ENCODE peak calls at places on chromosome 22, in six cellular contexts. H is tibial nerve, C is right lobe of liver, U is HL-60, J is prostate gland, V is IMR-90. Y is an unnamed sample.

GRCh38 chr22:49549256-49549655 is 278.4 kb downstream of the BRD1 start:
- DNase-seq in H (no peak), C (no peak), U (no peak), J (no peak), V (no peak), Y (no peak)

GRCh38 chr22:33819743-33820142 is 100.5 kb downstream of the LARGE1 start:
- DNase-seq in H (no peak), C (no peak), U (no peak), J (no peak), V (no peak), Y (no peak)

GRCh38 chr22:21807545-21807944 is 59.9 kb downstream of the MAPK1 start:
- DNase-seq in H (no peak), C (no peak), U (no peak), J (no peak), V (peak), Y (no peak)

GRCh38 chr22:39306456-39307361 is 12.7 kb downstream of the RPL3 start:
- DNase-seq in H (no peak), C (peak), U (peak), J (no peak), V (no peak), Y (no peak)

GRCh38 chr22:29184886-29185575 is 20.7 kb upstream of the EMID1 start:
- DNase-seq in H (no peak), C (no peak), U (no peak), J (no peak), V (no peak), Y (no peak)

GRCh38 chr22:44665115-44665514 is 36.9 kb upstream of the PRR5 start:
- DNase-seq in H (no peak), C (no peak), U (peak), J (no peak), V (no peak), Y (no peak)

GRCh38 chr22:50009251-50009650 is 3.3 kb downstream of the IL17REL start:
- DNase-seq in H (no peak), C (no peak), U (no peak), J (no peak), V (no peak), Y (no peak)

GRCh38 chr22:50625568-50626313 is 2.2 kb downstream of the ARSA start:
- DNase-seq in H (peak), C (no peak), U (no peak), J (no peak), V (no peak), Y (no peak)

GRCh38 chr22:40679964-40680818 is 907 bp downstream of the MCHR1 start:
- DNase-seq in H (no peak), C (no peak), U (no peak), J (no peak), V (peak), Y (no peak)
- TF ChIP-seq CTCF in H (no peak), C (no peak), U (no peak), J (no peak), V (no peak), Y (no peak)

GRCh38 chr22:26801449-26801848 is 144.1 kb downstream of the MIAT start:
- DNase-seq in H (no peak), C (no peak), U (no peak), J (no peak), V (no peak), Y (no peak)
- H3K27ac ChIP-seq in H (no peak), C (no peak), U (no peak), J (no peak), V (no peak), Y (no peak)

DNA sequence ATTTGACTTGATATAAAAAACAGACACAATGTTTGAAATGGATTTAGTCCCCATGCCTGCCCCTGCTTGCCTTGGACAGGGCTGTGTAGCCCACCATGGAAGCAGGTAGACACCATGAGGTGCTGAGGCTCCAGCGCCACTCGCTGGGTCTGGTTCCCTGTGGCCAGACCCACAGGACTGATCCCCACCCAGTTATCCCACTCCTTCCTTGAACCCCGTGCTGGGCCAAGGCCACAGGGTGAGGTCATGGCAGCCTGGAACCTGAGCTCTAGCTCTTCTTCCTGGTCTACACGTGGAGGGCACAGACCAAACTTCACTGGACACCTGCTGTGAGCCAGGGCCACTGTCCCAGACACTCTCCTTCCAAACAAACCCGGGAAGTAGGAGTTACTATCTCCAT is 42.5 kb downstream of the GAB4 start:
- DNase-seq in H (no peak), C (no peak), U (no peak), J (no peak), V (no peak), Y (no peak)
- TF ChIP-seq CTCF in H (no peak), C (no peak), U (no peak), J (no peak), V (no peak), Y (no peak)

GRCh38 chr22:37918149-37918548 is 12.1 kb downstream of the MICALL1 start:
- DNase-seq in H (no peak), C (no peak), U (peak), J (no peak), V (no peak), Y (no peak)

GRCh38 chr22:37920131-37920530 is 14.0 kb downstream of the MICALL1 start:
- DNase-seq in H (no peak), C (no peak), U (peak), J (no peak), V (no peak), Y (no peak)

GRCh38 chr22:37922177-37922576 is 16.1 kb downstream of the MICALL1 start:
- DNase-seq in H (no peak), C (no peak), U (no peak), J (no peak), V (no peak), Y (no peak)

GRCh38 chr22:37923927-37924326 is 17.8 kb downstream of the MICALL1 start:
- DNase-seq in H (no peak), C (no peak), U (no peak), J (no peak), V (no peak), Y (no peak)

GRCh38 chr22:37918580-37919274 is 12.6 kb downstream of the MICALL1 start:
- DNase-seq in H (no peak), C (no peak), U (no peak), J (no peak), V (no peak), Y (no peak)
- H3K27ac ChIP-seq in H (no peak), C (no peak), U (no peak), J (no peak), V (no peak), Y (no peak)

DNA sequence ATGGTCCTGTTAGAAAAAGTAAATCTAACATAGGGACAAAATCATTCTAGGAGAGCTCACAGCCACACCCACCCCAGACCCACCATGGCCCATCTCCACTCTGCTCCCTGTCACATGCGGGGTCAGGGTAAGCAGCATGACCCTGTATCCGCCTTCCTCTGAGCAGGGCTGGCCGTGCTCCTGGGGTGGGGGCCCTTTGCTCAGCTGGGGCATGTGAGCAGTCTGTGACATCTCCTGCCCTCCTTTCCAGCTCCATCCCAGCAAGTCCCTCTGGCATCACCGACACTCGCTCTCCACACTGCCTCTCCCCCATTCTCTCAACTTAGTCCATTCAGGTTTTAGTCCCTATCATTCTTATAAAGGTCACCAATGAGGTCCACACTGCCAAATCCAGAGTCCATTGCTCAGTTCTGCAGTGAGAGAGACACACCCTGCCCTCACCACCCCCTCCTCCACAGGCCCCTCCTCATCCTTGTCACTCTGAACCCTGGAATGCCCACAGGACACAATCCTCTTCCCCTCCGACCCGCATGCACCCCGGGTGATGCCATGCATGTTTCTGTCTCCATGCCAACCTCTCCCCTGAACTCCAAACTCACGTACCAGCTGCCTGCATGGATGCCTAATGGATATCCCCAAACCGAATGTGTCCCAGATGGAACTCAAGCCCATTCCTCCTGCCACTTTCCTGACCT is 65.1 kb upstream of the PITPNB start:
- DNase-seq in H (no peak), C (no peak), U (no peak), J (no peak), V (no peak), Y (no peak)
- TF ChIP-seq CTCF in H (no peak), C (no peak), U (no peak), J (no peak), V (no peak), Y (no peak)

GRCh38 chr22:46748206-46748947 is 10.3 kb upstream of the CERK start:
- DNase-seq in H (no peak), C (peak), U (no peak), J (no peak), V (no peak), Y (no peak)

GRCh38 chr22:46750861-46751260 is 11.6 kb upstream of the TBC1D22A start:
- DNase-seq in H (no peak), C (peak), U (no peak), J (no peak), V (no peak), Y (peak)

GRCh38 chr22:46748948-46749681 is 11.1 kb upstream of the CERK start:
- DNase-seq in H (no peak), C (peak), U (peak), J (no peak), V (peak), Y (no peak)

GRCh38 chr22:46750530-46750800 is 12.0 kb upstream of the TBC1D22A start:
- DNase-seq in H (no peak), C (no peak), U (no peak), J (no peak), V (no peak), Y (no peak)

GRCh38 chr22:46749682-46750529 is 11.9 kb upstream of the CERK start:
- DNase-seq in H (no peak), C (peak), U (no peak), J (no peak), V (no peak), Y (no peak)
- H3K27ac ChIP-seq in H (peak), C (no peak), U (peak), J (no peak), V (peak), Y (peak)

DNA sequence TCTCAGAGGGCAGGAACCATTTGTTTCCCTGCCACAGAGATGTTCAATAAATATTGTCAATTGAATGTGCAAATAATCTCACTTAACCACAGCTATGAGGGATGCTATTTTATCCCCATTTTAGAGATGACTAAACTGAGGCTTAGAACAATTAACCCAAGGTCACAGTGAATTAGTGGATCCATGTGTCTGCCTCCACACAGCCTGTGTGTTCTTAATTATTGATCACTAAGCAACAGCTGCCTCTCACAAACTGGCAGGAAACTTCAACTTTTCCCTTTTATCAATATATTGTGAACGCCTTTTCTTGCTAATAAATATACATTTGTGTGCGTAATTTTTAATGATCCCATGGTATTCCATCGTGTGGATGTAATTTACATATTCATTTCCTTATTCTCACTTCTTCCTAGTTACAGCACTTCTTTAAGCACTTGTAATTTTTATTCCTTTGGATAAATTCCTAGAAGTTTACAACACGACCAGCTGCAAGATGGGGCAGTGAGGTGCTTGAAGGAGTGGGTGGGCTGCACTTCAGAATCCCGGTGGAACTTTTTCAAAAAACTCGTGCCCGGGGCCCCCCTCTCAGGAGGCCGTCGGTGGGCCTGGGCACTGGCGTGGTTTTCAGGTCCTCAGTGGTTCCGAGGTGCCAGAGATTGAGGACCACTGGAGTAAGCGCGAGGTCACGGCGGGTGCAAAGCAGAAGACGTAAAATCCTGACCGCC is 915 bp upstream of the SREBF2 start:
- DNase-seq in H (no peak), C (peak), U (no peak), J (no peak), V (peak), Y (no peak)
- TF ChIP-seq CTCF in H (no peak), C (no peak), U (no peak), J (no peak), V (no peak), Y (no peak)

GRCh38 chr22:22912135-22912408 is 24.5 kb downstream of the IGLL5 start:
- DNase-seq in H (no peak), C (no peak), U (no peak), J (no peak), V (no peak), Y (no peak)

GRCh38 chr22:22908941-22909604 is 21.5 kb downstream of the IGLL5 start:
- DNase-seq in H (no peak), C (no peak), U (no peak), J (no peak), V (no peak), Y (no peak)

GRCh38 chr22:22911327-22912134 is 23.9 kb downstream of the IGLL5 start:
- DNase-seq in H (no peak), C (no peak), U (no peak), J (no peak), V (no peak), Y (no peak)

GRCh38 chr22:22909605-22910271 is 22.1 kb downstream of the IGLL5 start:
- DNase-seq in H (no peak), C (no peak), U (no peak), J (no peak), V (no peak), Y (no peak)

GRCh38 chr22:22910272-22911240 is 22.9 kb downstream of the IGLL5 start:
- DNase-seq in H (no peak), C (no peak), U (no peak), J (no peak), V (no peak), Y (no peak)
- H3K27ac ChIP-seq in H (no peak), C (no peak), U (no peak), J (no peak), V (no peak), Y (no peak)

GRCh38 chr22:37259540-37260029 is 15.5 kb upstream of the RAC2 start:
- DNase-seq in H (no peak), C (peak), U (peak), J (no peak), V (peak), Y (no peak)

GRCh38 chr22:37260396-37260795 is 16.3 kb upstream of the RAC2 start:
- DNase-seq in H (no peak), C (peak), U (no peak), J (no peak), V (no peak), Y (no peak)

GRCh38 chr22:37256075-37256726 is 12.1 kb upstream of the RAC2 start:
- DNase-seq in H (no peak), C (peak), U (no peak), J (no peak), V (no peak), Y (no peak)

GRCh38 chr22:37258810-37259472 is 14.9 kb upstream of the RAC2 start:
- DNase-seq in H (no peak), C (peak), U (no peak), J (no peak), V (no peak), Y (no peak)

DNA sequence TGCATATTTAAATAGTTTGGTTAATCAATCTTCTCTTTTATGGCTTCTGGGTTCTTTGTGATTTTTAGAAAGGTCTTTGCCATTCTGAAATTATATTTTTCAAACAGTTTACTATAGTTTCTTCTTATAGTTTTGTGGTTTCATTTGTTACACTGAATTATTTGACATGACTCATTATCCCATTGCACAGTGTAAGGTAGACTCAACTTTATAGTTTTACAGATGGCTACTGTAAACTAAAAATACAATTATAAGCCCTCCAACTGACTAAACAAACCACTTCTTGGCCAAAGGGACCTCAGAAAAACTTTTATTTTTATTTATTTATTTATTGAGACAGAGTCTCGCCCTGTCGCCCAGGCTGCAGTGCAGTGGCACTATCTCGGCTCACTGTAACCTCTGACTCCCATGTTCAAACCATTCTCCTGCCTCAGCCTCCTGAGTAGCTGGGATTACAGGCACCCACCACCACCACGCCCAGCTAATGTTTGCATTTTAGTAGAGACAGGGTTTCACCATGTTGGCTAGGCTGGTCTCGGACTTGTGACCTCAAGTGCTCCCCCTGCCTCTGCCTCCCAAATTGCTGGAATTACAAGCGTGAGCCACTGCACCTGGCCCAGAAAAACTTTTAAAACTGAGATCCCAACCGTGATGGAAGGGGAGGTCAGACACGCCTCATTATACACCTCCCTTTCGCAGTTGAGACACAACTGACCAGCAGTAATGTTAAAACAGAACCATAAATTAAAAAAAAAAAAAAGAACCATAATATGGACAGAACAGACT is 14.1 kb upstream of the RAC2 start:
- DNase-seq in H (no peak), C (peak), U (no peak), J (no peak), V (peak), Y (no peak)
- TF ChIP-seq CTCF in H (no peak), C (no peak), U (no peak), J (no peak), V (no peak), Y (no peak)

GRCh38 chr22:42644422-42645340 is 4.3 kb upstream of the ATP5MGL start:
- DNase-seq in H (no peak), C (no peak), U (peak), J (no peak), V (no peak), Y (no peak)
- H3K27ac ChIP-seq in H (peak), C (peak), U (no peak), J (peak), V (peak), Y (peak)

Y was measured in colonic mucosa.